ENCODE peak calls at places on chromosomes 1 and 21, in five cellular contexts. G is A673, A is left ventricle myocardium inferior, D is choroid plexus epithelial cell, X is GM20000. K is an unnamed sample.

GRCh38 chr1:33388989-33389771 is 41.7 kb downstream of the PHC2 start:
- DNase-seq in G (no peak), A (peak), D (peak), X (peak), K (no peak)

GRCh38 chr1:9985001-9985400 is 12.0 kb upstream of the RBP7 start:
- DNase-seq in G (no peak), A (no peak), D (peak), X (no peak), K (no peak)

GRCh38 chr1:25900209-25900608 is 6.0 kb downstream of the STMN1 start:
- DNase-seq in G (no peak), A (no peak), D (no peak), X (no peak), K (no peak)

GRCh38 chr1:177780096-177780700 is 189.7 kb downstream of the SEC16B start:
- DNase-seq in G (peak), A (no peak), D (peak), X (peak), K (peak)

GRCh38 chr1:61266738-61267137 is 184.4 kb downstream of the NFIA start:
- DNase-seq in G (no peak), A (no peak), D (no peak), X (no peak), K (no peak)

GRCh38 chr1:151790940-151791651 is 796 bp upstream of the TDRKH start:
- DNase-seq in G (no peak), A (no peak), D (no peak), X (no peak), K (peak)

GRCh38 chr21:38984982-38985422 is 179.3 kb downstream of the ETS2 start:
- DNase-seq in G (peak), A (no peak), D (peak), X (no peak), K (no peak)

GRCh38 chr1:53278294-53278693 is 40.0 kb upstream of the MAGOH start:
- DNase-seq in G (peak), A (peak), D (peak), X (peak), K (peak)

GRCh38 chr1:91763252-91763651 is 122.7 kb downstream of the TGFBR3 start:
- DNase-seq in G (no peak), A (no peak), D (peak), X (no peak), K (no peak)

GRCh38 chr1:182631954-182632353 is 27.8 kb upstream of the RGS16 start:
- DNase-seq in G (no peak), A (no peak), D (no peak), X (no peak), K (no peak)
- TF ChIP-seq CTCF in G (no peak), A (no peak), D (no peak), X (no peak), K (no peak)

GRCh38 chr1:210645582-210646257 is 317.0 kb downstream of the HHAT start:
- DNase-seq in G (no peak), A (no peak), D (no peak), X (no peak), K (no peak)
- TF ChIP-seq CTCF in G (no peak), A (no peak), D (no peak), X (no peak), K (no peak)

GRCh38 chr1:19824541-19824940 is 9.5 kb upstream of the RNF186 start:
- DNase-seq in G (no peak), A (no peak), D (peak), X (no peak), K (no peak)

GRCh38 chr1:19828546-19828945 is 13.5 kb upstream of the RNF186 start:
- DNase-seq in G (no peak), A (no peak), D (peak), X (no peak), K (no peak)

GRCh38 chr1:19819701-19820100 is 4.6 kb upstream of the RNF186 start:
- DNase-seq in G (no peak), A (no peak), D (no peak), X (no peak), K (no peak)

GRCh38 chr1:19825298-19825697 is 10.2 kb upstream of the RNF186 start:
- DNase-seq in G (peak), A (no peak), D (peak), X (no peak), K (no peak)
- TF ChIP-seq CTCF in G (peak), A (no peak), D (no peak), X (no peak), K (no peak)

DNA sequence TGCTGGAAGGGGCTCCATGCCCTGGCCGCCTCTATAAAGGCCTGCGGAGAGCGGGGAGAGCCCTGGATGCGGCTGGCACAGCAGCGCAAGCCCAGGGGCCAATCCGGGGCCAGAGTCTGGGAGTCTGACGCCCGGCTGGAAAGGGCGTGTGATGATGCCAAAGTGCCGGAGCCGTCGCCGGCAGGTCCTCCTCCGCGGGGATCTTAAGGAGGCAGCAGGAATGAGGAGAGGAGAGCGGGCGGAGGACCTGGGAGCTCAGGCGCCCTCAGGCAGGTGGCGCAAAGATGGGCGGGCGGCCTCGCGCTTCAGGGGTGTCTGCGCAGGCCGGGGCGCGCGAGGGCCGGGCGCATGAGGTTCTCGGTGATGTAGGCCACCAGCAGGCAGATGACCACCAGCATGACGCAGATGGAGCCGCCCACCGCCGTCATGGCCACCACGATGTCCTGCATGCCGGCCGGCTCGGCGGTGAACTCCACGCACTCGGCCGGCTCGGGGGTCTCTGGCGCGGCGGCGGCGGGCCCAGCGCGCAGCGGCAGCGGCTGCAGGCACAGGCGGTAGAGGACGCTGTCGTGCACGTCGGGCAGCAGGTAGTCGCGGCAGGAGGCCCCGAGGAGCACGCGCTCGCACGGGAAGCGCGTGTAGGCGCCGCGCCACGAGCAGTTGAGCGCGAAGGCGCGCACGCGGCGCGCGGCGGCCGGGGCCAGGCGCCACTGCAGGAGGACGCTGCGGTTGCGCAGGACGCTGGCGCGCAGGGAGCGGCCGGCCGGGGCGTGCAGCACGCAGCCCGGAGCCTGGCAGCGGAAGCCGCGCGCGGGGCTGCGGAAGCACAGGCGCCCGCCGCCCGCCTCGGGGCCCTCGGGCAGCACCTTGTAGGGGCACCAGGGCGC is 662 bp downstream of the FNDC10 start:
- DNase-seq in G (peak), A (no peak), D (no peak), X (peak), K (no peak)
- TF ChIP-seq CTCF in G (no peak), A (no peak), D (peak), X (peak), K (no peak)

DNA sequence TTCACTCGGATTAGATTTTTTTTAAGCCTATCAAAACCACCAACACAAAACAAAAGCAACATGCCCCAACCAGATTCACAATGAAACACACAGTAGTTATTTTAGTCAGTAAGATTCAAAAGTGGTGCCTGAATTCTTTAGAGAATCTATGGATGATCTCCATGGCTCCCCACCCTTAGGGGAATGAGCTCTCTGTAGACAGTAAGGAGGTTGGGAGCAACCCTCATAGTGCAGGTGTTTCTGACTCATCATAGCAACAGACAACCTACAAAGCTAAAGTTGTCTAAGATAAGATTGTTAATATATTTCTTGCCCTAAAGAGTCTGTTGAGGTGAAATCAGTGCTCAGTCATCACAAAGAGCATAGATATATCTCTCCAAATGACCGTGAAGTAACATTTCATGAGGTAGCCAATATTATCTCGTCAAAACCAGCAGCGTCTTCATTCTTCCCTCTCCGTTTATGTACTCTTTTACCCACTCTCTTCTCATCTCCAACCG is 78.3 kb downstream of the ADAMTS1 start:
- DNase-seq in G (no peak), A (no peak), D (no peak), X (no peak), K (no peak)
- TF ChIP-seq CTCF in G (no peak), A (no peak), D (no peak), X (no peak), K (no peak)

DNA sequence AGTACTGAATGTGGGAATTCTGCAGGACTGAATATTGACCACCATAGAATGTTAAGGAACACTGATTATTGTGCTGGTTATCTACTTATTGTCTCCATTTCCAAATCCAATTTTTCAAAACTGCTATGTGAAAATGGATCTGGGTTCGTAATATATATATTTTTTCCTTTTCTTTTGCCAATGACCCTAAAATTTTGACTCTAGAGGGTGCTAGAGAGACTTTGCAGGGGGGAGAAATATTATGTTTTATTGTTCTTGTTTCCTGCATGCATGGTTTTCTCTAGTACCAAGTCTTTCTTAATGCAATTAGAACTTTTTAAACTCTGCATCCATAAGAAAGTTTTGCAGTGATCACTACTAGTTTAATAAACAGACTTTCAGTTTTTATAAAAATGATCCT is 1256.9 kb downstream of the BRINP3 start:
- DNase-seq in G (peak), A (no peak), D (peak), X (no peak), K (no peak)
- TF ChIP-seq CTCF in G (peak), A (no peak), D (peak), X (no peak), K (peak)

DNA sequence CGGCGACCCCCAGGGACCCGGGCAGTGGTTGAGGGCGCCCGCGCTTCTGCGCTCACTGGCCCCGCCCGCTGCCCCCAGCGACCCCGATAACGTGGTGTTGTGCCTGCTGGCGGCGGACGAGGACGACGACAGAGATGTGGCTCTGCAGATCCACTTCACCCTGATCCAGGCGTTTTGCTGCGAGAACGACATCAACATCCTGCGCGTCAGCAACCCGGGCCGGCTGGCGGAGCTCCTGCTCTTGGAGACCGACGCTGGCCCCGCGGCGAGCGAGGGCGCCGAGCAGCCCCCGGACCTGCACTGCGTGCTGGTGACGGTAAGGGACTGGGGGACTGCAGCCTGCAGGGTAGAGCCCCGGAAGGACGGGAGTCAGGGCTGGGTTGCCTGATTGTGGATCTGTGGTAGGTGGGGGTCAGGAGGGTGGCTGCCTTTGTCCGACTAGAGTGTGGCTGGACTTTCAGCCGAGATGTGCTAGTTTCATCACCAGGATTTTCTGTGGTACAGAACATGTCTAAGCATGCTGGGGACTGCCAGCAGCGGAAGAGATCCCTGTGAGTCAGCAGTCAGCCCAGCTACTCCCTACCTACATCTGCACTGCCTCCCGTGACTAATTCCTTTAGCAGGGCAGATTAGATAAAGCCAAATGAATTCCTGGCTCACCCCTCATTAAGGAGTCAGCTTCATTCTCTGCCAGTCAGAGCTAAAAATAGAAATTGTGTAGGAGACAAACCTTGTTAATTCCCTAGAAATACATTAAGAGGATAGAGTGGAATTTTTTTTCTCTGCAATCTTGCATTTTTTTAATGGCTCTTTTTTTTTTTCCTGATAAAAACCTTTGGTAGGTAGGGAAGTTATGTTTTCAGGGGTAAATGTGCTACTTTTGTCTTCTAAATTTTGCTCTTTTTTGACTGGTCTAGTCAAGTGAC is 1.5 kb downstream of the GADD45A start:
- DNase-seq in G (peak), A (peak), D (peak), X (peak), K (peak)
- TF ChIP-seq CTCF in G (peak), A (no peak), D (no peak), X (no peak), K (no peak)